ENCODE peak calls at places on chromosomes 13 and 19, in five cellular contexts. F is stimulated activated CD8-positive, alpha-beta memory T cell treated with anti-CD3 and anti-CD28 coated beads, Interleukin-15, amount 100 ng/mL, for 24 hours; S is mesothelial cell of epicardium; G is stimulated activated naive CD8-positive, alpha-beta T cell treated with anti-CD3 and anti-CD28 coated beads, Interleukin-15, Interleukin-2, amounts not matched to agents 100 U/mL and 50 U/mL, for 24 hours; W is HAP-1. T is an unnamed sample.
A peak's percentile ranks its signal among the peaks of the same experiment; 100 is the strongest.

GRCh38 chr19:11685676-11686650 is 52.8 kb downstream of the ZNF823 start:
- DNase-seq in S (no peak), W (no peak), F (no peak), G (no peak), T (no peak)

GRCh38 chr19:17197666-17198065 is 17.5 kb upstream of the USE1 start:
- DNase-seq in S (no peak), G (no peak), W (no peak), F (no peak), T (no peak)

GRCh38 chr13:21872795-21873194 is 201.9 kb downstream of the FGF9 start:
- DNase-seq in G (no peak), S (no peak), W (no peak), F (no peak), T (no peak)

GRCh38 chr13:93505104-93505952 is 278.7 kb downstream of the GPC6 start:
- DNase-seq in F (no peak), G (no peak), W (no peak), S (no peak), T (no peak)

GRCh38 chr19:53196777-53197396 is 3.7 kb upstream of the ZNF665 start:
- DNase-seq in W (peak; percentile 98), F (peak; percentile 98), S (peak; percentile 100), G (peak; percentile 98), T (no peak)

GRCh38 chr19:955803-956746 is 28.1 kb upstream of the WDR18 start:
- DNase-seq in S (no peak), W (no peak), G (no peak), F (no peak), T (no peak)

GRCh38 chr19:47229674-47230121 is 1.3 kb downstream of the BBC3 start:
- DNase-seq in F (no peak), G (no peak), W (peak; percentile 42), S (no peak), T (peak; percentile 43)

GRCh38 chr19:2345794-2346663 is 14.0 kb upstream of the TMPRSS9 start:
- DNase-seq in F (no peak), W (peak; percentile 73), S (no peak), G (no peak), T (no peak)

GRCh38 chr19:12721656-12722565 is 1.8 kb downstream of the TNPO2 start:
- DNase-seq in G (peak; percentile 62), S (peak; percentile 60), F (no peak), W (peak; percentile 78), T (peak; percentile 69)

GRCh38 chr13:78040431-78040830 is 121.8 kb upstream of the EDNRB start:
- DNase-seq in F (no peak), S (no peak), G (no peak), W (no peak), T (no peak)

GRCh38 chr19:12733907-12734214 is 623 bp downstream of the TRIR start:
- DNase-seq in F (no peak), W (no peak), G (no peak), S (no peak), T (no peak)

GRCh38 chr19:38736036-38736412 is 8.2 kb downstream of the CAPN12 start:
- DNase-seq in S (no peak), G (peak; percentile 68), W (peak; percentile 73), F (no peak), T (no peak)

GRCh38 chr13:51551446-51551845 is 32.8 kb upstream of the WDFY2 start:
- DNase-seq in S (no peak), F (no peak), W (no peak), G (no peak), T (no peak)

GRCh38 chr13:110777251-110777820 is 63.8 kb downstream of the ING1 start:
- DNase-seq in G (no peak), S (no peak), W (no peak), F (no peak), T (no peak)

GRCh38 chr19:16369306-16369663 is 44.7 kb downstream of the KLF2 start:
- DNase-seq in S (no peak), W (no peak), F (no peak), G (no peak), T (no peak)

GRCh38 chr19:16899566-16900075 is 10.8 kb downstream of the F2RL3 start:
- DNase-seq in G (peak; percentile 48), F (no peak), W (peak; percentile 60), S (no peak), T (peak; percentile 51)

GRCh38 chr13:88086577-88086976 is 415.4 kb downstream of the SLITRK5 start:
- DNase-seq in F (no peak), S (no peak), W (no peak), G (no peak), T (peak; percentile 70)

GRCh38 chr13:38759390-38759789 is 72.5 kb downstream of the FREM2 start:
- DNase-seq in W (no peak), G (no peak), F (no peak), S (no peak), T (no peak)

GRCh38 chr19:19417618-19418270 is 12.3 kb downstream of the GATAD2A start:
- DNase-seq in S (no peak), W (no peak), F (no peak), G (no peak), T (no peak)

GRCh38 chr19:28943651-28944050 is 269.3 kb downstream of the UQCRFS1 start:
- DNase-seq in G (no peak), W (no peak), S (no peak), F (no peak), T (no peak)

GRCh38 chr13:44618326-44618725 is 42.2 kb upstream of the TSC22D1 start:
- DNase-seq in W (no peak), G (no peak), S (no peak), F (no peak), T (no peak)

GRCh38 chr13:110369400-110369799 is 62.3 kb downstream of the COL4A2 start:
- DNase-seq in F (no peak), S (no peak), G (no peak), W (no peak), T (no peak)

GRCh38 chr13:110984798-110985197 is 69.9 kb upstream of the ANKRD10 start:
- DNase-seq in G (no peak), S (no peak), W (no peak), F (no peak), T (no peak)

GRCh38 chr13:66887088-66887487 is 343.0 kb downstream of the PCDH9 start:
- DNase-seq in F (no peak), G (no peak), S (no peak), W (no peak), T (no peak)

GRCh38 chr13:55244991-55245644 is 1895.6 kb upstream of the PRR20A start:
- DNase-seq in F (no peak), S (no peak), W (peak; percentile 74), G (no peak), T (peak; percentile 39)

GRCh38 chr19:5466814-5467291 is 11.6 kb downstream of the ZNRF4 start:
- DNase-seq in G (no peak), W (no peak), S (no peak), F (no peak), T (no peak)

GRCh38 chr19:35084078-35084762 is 31.4 kb upstream of the FXYD3 start:
- DNase-seq in W (no peak), F (no peak), G (no peak), S (no peak), T (no peak)

GRCh38 chr13:60591348-60591747 is 194.3 kb downstream of the TDRD3 start:
- DNase-seq in W (peak; percentile 9), G (no peak), F (no peak), S (no peak), T (peak; percentile 68)

GRCh38 chr19:18897108-18898029 is 1.4 kb upstream of the CERS1 start:
- DNase-seq in S (no peak), W (no peak), F (no peak), G (no peak), T (no peak)

GRCh38 chr13:60009300-60010248 is 154.2 kb downstream of the DIAPH3 start:
- DNase-seq in S (no peak), G (no peak), W (no peak), F (no peak), T (no peak)

GRCh38 chr19:58300620-58301019 is 4.6 kb upstream of the ERVK3-1 start:
- DNase-seq in S (no peak), W (no peak), G (no peak), F (no peak), T (no peak)

GRCh38 chr13:31035162-31035951 is 102.9 kb downstream of the TEX26 start:
- DNase-seq in W (no peak), S (no peak), F (no peak), G (no peak), T (no peak)

GRCh38 chr19:55080915-55081772 is 5.5 kb downstream of the EPS8L1 start:
- DNase-seq in W (peak; percentile 97), S (no peak), F (peak; percentile 75), G (peak; percentile 91), T (peak; percentile 46)

GRCh38 chr13:43514326-43514725 is 272.4 kb downstream of the ENOX1 start:
- DNase-seq in F (no peak), W (no peak), G (no peak), S (no peak), T (no peak)

T was measured in HT1080.